ENCODE peak calls at places on chromosome 11, in eight cellular contexts. X is nephron progenitor cell, U is astrocyte of the cerebellum, H is brain microvascular endothelial cell, Y is AG09309, I is epithelial cell of esophagus, E is esophagus muscularis mucosa, V is RWPE1. L is an unnamed sample.

GRCh38 chr11:34204396-34205279 is 99.2 kb downstream of the NAT10 start:
- DNase-seq in V (peak; percentile 90), U (no peak), E (no peak), Y (no peak), H (no peak), X (no peak), I (peak; percentile 98), L (no peak)

GRCh38 chr11:15912291-15912690 is 444.1 kb downstream of the SOX6 start:
- DNase-seq in H (no peak), X (no peak), I (no peak), U (no peak), E (no peak), Y (no peak), V (no peak), L (no peak)

GRCh38 chr11:3857628-3858027 is 2.2 kb downstream of the STIM1 start:
- DNase-seq in X (no peak), Y (no peak), E (no peak), U (no peak), I (no peak), H (no peak), V (no peak), L (no peak)

GRCh38 chr11:114116800-114117199 is 57.3 kb downstream of the ZBTB16 start:
- DNase-seq in Y (no peak), U (no peak), X (no peak), E (no peak), I (no peak), H (no peak), V (no peak), L (no peak)

GRCh38 chr11:68076371-68077042 is 37.7 kb downstream of the TCIRG1 start:
- DNase-seq in E (no peak), V (no peak), Y (no peak), U (no peak), X (no peak), H (no peak), I (no peak), L (no peak)

GRCh38 chr11:31692466-31692865 is 118.7 kb downstream of the PAX6 start:
- DNase-seq in H (no peak), U (no peak), E (no peak), I (no peak), Y (no peak), V (no peak), X (no peak), L (no peak)

GRCh38 chr11:59866397-59866796 is at the start of gene TCN1:
- DNase-seq in Y (no peak), U (no peak), E (no peak), H (no peak), I (peak; percentile 84), X (no peak), V (no peak), L (no peak)

GRCh38 chr11:4826425-4826824 is 5.3 kb downstream of the OR51F2 start:
- DNase-seq in V (no peak), Y (no peak), H (peak; percentile 28), I (no peak), U (peak; percentile 37), X (no peak), E (no peak), L (no peak)

GRCh38 chr11:109390752-109391151 is 31.2 kb upstream of the C11orf87 start:
- DNase-seq in H (no peak), Y (no peak), I (peak; percentile 28), E (no peak), U (no peak), X (no peak), V (no peak), L (no peak)

GRCh38 chr11:24585192-24585591 is 88.3 kb downstream of the LUZP2 start:
- DNase-seq in U (no peak), H (no peak), V (no peak), I (no peak), Y (no peak), E (no peak), X (no peak), L (no peak)

GRCh38 chr11:76802151-76802550 is 19.0 kb downstream of the TSKU start:
- DNase-seq in H (no peak), Y (no peak), X (no peak), V (no peak), E (peak; percentile 34), U (no peak), I (no peak), L (no peak)

GRCh38 chr11:124380585-124380984 is 3.7 kb downstream of the OR8B2 start:
- DNase-seq in E (no peak), X (no peak), I (no peak), V (no peak), Y (no peak), U (no peak), H (no peak), L (no peak)

GRCh38 chr11:12968101-12968500 is 41.0 kb upstream of the RASSF10 start:
- DNase-seq in I (peak; percentile 68), H (no peak), V (peak; percentile 71), E (no peak), X (no peak), Y (no peak), U (no peak), L (no peak)

GRCh38 chr11:6843670-6844069 is 1.8 kb upstream of the OR10A5 start:
- DNase-seq in V (no peak), X (no peak), Y (no peak), E (no peak), U (no peak), H (no peak), I (no peak), L (no peak)

GRCh38 chr11:30049214-30049613 is 32.4 kb upstream of the KCNA4 start:
- DNase-seq in Y (no peak), X (no peak), E (no peak), U (no peak), I (no peak), H (no peak), V (no peak), L (no peak)
- TF ChIP-seq CTCF in Y (no peak), X (no peak), E (no peak), U (no peak), I (no peak), H (no peak), V (no peak), L (no peak)

DNA sequence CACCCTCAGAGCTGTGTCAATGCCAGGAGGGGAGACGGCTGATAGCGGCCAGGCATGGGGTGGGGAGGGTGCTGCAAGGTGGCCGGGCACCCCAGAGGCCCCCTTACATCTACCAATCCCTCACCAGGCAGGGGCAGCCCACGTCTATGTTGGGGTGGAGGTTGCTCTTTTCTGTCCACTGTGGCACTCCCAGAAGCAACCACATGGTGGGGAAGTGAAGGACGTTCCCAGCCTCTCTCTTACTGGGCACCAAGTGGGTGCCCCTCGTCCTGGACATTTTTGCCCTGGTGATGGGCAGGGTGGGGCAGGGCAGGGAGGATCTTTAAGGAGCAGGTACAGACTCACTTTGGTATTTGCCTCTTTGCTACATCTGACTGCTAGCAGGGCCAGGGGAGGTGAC is 47.5 kb downstream of the NECTIN1 start:
- DNase-seq in E (no peak), X (no peak), I (no peak), U (no peak), V (no peak), Y (no peak), H (no peak), L (no peak)
- TF ChIP-seq CTCF in E (no peak), X (no peak), I (peak; percentile 42), U (no peak), V (no peak), Y (peak; percentile 18), H (peak; percentile 34), L (no peak)

GRCh38 chr11:83285131-83285770 is 916 bp downstream of the CCDC90B start:
- DNase-seq in U (no peak), X (no peak), V (no peak), Y (no peak), E (no peak), H (no peak), I (no peak), L (no peak)
- TF ChIP-seq CTCF in U (no peak), X (no peak), V (no peak), Y (no peak), E (no peak), H (no peak), I (no peak), L (no peak)

GRCh38 chr11:81963018-81963417 is 770.6 kb downstream of the FAM181B start:
- DNase-seq in U (no peak), E (no peak), Y (no peak), H (no peak), V (peak; percentile 1), X (no peak), I (no peak), L (no peak)
- TF ChIP-seq CTCF in U (no peak), E (no peak), Y (no peak), H (peak; percentile 18), V (no peak), X (peak; percentile 31), I (peak; percentile 22), L (no peak)

GRCh38 chr11:11400121-11400520 is 47.1 kb upstream of the CSNK2A3 start:
- DNase-seq in I (peak; percentile 53), U (no peak), E (no peak), V (no peak), X (no peak), Y (no peak), H (no peak), L (no peak)

GRCh38 chr11:11397043-11397415 is 44.0 kb upstream of the CSNK2A3 start:
- DNase-seq in I (no peak), V (no peak), X (no peak), H (no peak), Y (no peak), E (no peak), U (no peak), L (no peak)

GRCh38 chr11:11401960-11402359 is 48.9 kb upstream of the CSNK2A3 start:
- DNase-seq in X (no peak), U (no peak), E (no peak), V (no peak), I (no peak), Y (no peak), H (no peak), L (no peak)

GRCh38 chr11:11403763-11404725 is 51.0 kb upstream of the CSNK2A3 start:
- DNase-seq in H (peak; percentile 20), U (peak; percentile 56), I (peak; percentile 63), V (no peak), E (no peak), X (no peak), Y (no peak), L (no peak)

DNA sequence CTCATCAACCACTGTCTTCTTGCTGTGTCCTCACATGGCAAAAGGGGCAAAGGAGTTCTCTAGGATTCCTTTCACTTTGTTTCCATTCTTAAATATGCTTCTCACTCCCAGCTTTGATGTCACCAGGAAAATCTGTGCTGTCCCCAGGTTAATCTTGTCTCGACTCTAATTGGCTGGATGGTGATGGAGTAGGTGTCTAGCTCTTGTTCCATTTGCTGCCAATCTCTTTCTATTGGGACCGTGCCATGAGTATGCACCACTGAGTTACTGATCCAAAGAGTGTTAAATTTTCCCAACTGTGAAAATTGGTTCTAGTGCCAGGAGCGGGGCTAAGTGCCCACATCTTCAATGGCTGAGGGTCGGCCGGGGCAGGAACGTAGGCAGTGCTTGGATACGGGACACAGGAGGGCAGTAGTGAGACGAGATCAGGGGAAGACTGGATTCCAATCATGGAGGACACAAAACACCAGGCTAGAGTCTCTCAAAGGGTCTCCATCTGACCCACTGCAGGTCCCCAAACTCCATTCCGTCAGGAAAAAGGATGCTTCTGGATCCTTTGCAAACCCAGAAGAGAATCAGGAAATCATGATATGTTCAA is 47.7 kb upstream of the CSNK2A3 start:
- DNase-seq in V (no peak), E (no peak), I (no peak), U (no peak), X (no peak), Y (no peak), H (no peak), L (peak; percentile 23)
- TF ChIP-seq CTCF in V (no peak), E (no peak), I (no peak), U (no peak), X (peak; percentile 11), Y (peak; percentile 30), H (peak; percentile 58), L (no peak)